ENCODE peak calls at places on chromosomes 5 and 9, in ten cellular contexts. T is amniotic stem cell; D is AG08395; M is left ventricle myocardium inferior; B is hepatic stellate cell; Y is activated CD4-positive, alpha-beta T cell treated with anti-CD3 and anti-CD28 coated beads, Interleukin-2, amount 50 U/mL, for 1 hour; S is HEK293T; A is spleen; C is stomach; K is AG08396. H is an unnamed sample.

GRCh38 chr5:59042201-59042600 is 459.3 kb downstream of the RAB3C start:
- DNase-seq in S (no peak), K (peak; percentile 14), M (no peak), Y (no peak), A (no peak), T (no peak), D (peak; percentile 27), B (no peak), C (no peak), H (no peak)

GRCh38 chr5:93736284-93736683 is 5.1 kb downstream of the POU5F2 start:
- DNase-seq in K (peak; percentile 24), D (no peak), T (no peak), C (no peak), M (no peak), A (no peak), Y (no peak), S (no peak), B (no peak), H (no peak)

GRCh38 chr9:93814561-93814960 is 140.6 kb downstream of the BARX1 start:
- DNase-seq in D (no peak), T (no peak), C (no peak), Y (no peak), M (no peak), A (no peak), B (peak; percentile 1), S (peak; percentile 4), K (no peak), H (no peak)

GRCh38 chr5:172823840-172824362 is 10.2 kb upstream of the ERGIC1 start:
- DNase-seq in M (no peak), B (no peak), Y (no peak), K (no peak), A (no peak), C (no peak), S (no peak), D (no peak), T (no peak), H (no peak)

GRCh38 chr9:69771775-69772418 is 12.1 kb upstream of the PTAR1 start:
- DNase-seq in A (no peak), S (no peak), T (peak; percentile 22), M (no peak), K (peak; percentile 58), Y (no peak), C (no peak), B (no peak), D (peak; percentile 73), H (no peak)

GRCh38 chr5:96189987-96190386 is 228.3 kb upstream of the ELL2 start:
- DNase-seq in Y (no peak), D (no peak), C (no peak), K (no peak), M (no peak), T (no peak), S (no peak), B (no peak), A (no peak), H (no peak)

GRCh38 chr5:161851691-161852299 is 3.9 kb downstream of the GABRA1 start:
- DNase-seq in Y (no peak), B (peak; percentile 2), K (no peak), D (no peak), A (no peak), M (no peak), S (no peak), C (no peak), T (no peak), H (no peak)

GRCh38 chr5:76794871-76795270 is 24.0 kb upstream of the F2RL1 start:
- DNase-seq in S (no peak), Y (no peak), C (no peak), K (no peak), T (no peak), D (no peak), M (no peak), B (no peak), A (no peak), H (no peak)

GRCh38 chr5:84438456-84438855 is 53.8 kb upstream of the EDIL3 start:
- DNase-seq in K (no peak), C (no peak), A (no peak), S (no peak), M (no peak), B (no peak), Y (no peak), T (no peak), D (no peak), H (no peak)